ENCODE peak calls at places on chromosomes 7 and 10, in six cellular contexts. S, E, U, V, Z and Q are unnamed samples.
A peak's percentile ranks its signal among the peaks of the same experiment; 100 is the strongest.

GRCh38 chr7:127653396-127653795 is 1.4 kb downstream of the SND1 start:
- DNase-seq in E (no peak), Z (no peak), V (no peak), U (no peak), S (no peak), Q (no peak)

GRCh38 chr10:130226012-130226411 is 89.8 kb downstream of the GLRX3 start:
- DNase-seq in S (no peak), U (no peak), V (no peak), E (no peak), Z (no peak), Q (no peak)

GRCh38 chr10:122307669-122308486 is 36.8 kb downstream of the BTBD16 start:
- DNase-seq in V (peak; percentile 13), E (peak; percentile 87), U (peak; percentile 95), Z (peak; percentile 89), S (peak; percentile 82), Q (peak; percentile 95)

GRCh38 chr10:89838002-89838615 is 136.7 kb downstream of the KIF20B start:
- DNase-seq in Z (peak; percentile 8), E (no peak), S (no peak), U (no peak), V (no peak), Q (peak; percentile 67)

GRCh38 chr7:13852281-13852968 is 137.0 kb downstream of the ETV1 start:
- DNase-seq in E (no peak), Z (peak; percentile 54), V (no peak), S (no peak), U (peak; percentile 42), Q (no peak)

GRCh38 chr10:26222563-26222962 is 6.0 kb downstream of the GAD2 start:
- DNase-seq in V (peak; percentile 29), Z (no peak), E (no peak), S (no peak), U (no peak), Q (no peak)

GRCh38 chr7:118858651-118859149 is 634.2 kb downstream of the ANKRD7 start:
- DNase-seq in E (no peak), U (no peak), S (no peak), Z (no peak), V (no peak), Q (no peak)

GRCh38 chr10:43234471-43235041 is 32.3 kb downstream of the RASGEF1A start:
- DNase-seq in S (no peak), V (no peak), U (no peak), Z (no peak), E (no peak), Q (peak; percentile 66)

GRCh38 chr10:42975005-42975493 is 101.8 kb upstream of the RET start:
- DNase-seq in E (no peak), S (no peak), V (no peak), U (no peak), Z (no peak), Q (no peak)

GRCh38 chr7:105691692-105692564 is 110.6 kb upstream of the EFCAB10 start:
- DNase-seq in E (peak; percentile 93), Z (peak; percentile 97), U (no peak), S (peak; percentile 28), V (no peak), Q (peak; percentile 58)

GRCh38 chr10:80684217-80684616 is 146.5 kb downstream of the SH2D4B start:
- DNase-seq in U (peak; percentile 9), S (peak; percentile 76), V (peak; percentile 60), Z (peak; percentile 3), E (peak; percentile 13), Q (no peak)

GRCh38 chr10:29949411-29950011 is 109.9 kb downstream of the JCAD start:
- DNase-seq in E (peak; percentile 89), Z (peak; percentile 100), U (peak; percentile 95), V (no peak), S (no peak), Q (peak; percentile 88)

GRCh38 chr7:498678-499641 is 20.7 kb downstream of the PDGFA start:
- DNase-seq in Z (no peak), E (no peak), U (no peak), V (no peak), S (no peak), Q (peak; percentile 93)

GRCh38 chr7:98930464-98930863 is 52.1 kb downstream of the TRRAP start:
- DNase-seq in S (no peak), Z (no peak), U (no peak), E (no peak), V (no peak), Q (no peak)

GRCh38 chr10:6490594-6490993 is 89.5 kb downstream of the PRKCQ start:
- DNase-seq in Z (no peak), V (no peak), S (no peak), E (no peak), U (no peak), Q (no peak)

GRCh38 chr7:1823376-1824150 is 153.5 kb downstream of the ELFN1 start:
- DNase-seq in Z (no peak), E (no peak), S (no peak), U (no peak), V (no peak), Q (peak; percentile 65)

DNA sequence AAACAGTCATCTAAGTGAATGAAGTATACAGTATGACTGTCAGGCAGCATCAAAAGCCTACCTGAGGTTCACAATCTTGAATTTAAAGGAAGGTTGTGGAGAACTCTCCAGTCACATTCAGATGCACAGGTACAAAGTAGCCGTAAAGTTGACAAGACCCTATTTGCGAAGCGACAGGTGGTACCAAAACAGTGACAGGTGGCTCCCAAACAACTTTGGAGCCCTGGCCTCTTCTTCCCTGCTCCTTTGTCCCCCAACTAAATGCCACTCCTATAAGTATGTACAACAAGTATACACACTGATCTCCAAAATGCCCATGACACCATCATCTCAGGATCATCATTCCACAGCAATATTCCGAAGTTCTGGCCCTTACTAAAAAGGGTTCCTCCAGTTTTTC is 53.5 kb downstream of the USP6NL start:
- DNase-seq in E (no peak), Z (no peak), V (no peak), S (no peak), U (no peak), Q (no peak)
- H3K4me2 ChIP-seq in E (no peak overlapping the region), Z (no peak overlapping the region), V (no peak overlapping the region), S (no peak overlapping the region), U (no peak overlapping the region), Q (no peak overlapping the region)

GRCh38 chr7:41415473-41416207 is 287.2 kb downstream of the INHBA start:
- DNase-seq in E (no peak), S (no peak), V (no peak), Z (peak; percentile 35), U (no peak), Q (no peak)

GRCh38 chr7:41418337-41418736 is 284.6 kb downstream of the INHBA start:
- DNase-seq in E (peak; percentile 44), U (no peak), S (no peak), V (no peak), Z (no peak), Q (no peak)

GRCh38 chr7:41415051-41415450 is 287.8 kb downstream of the INHBA start:
- DNase-seq in S (no peak), U (no peak), Z (no peak), E (no peak), V (no peak), Q (no peak)

GRCh38 chr7:41420421-41420820 is 282.5 kb downstream of the INHBA start:
- DNase-seq in U (no peak), Z (peak; percentile 28), V (no peak), E (no peak), S (no peak), Q (no peak)

DNA sequence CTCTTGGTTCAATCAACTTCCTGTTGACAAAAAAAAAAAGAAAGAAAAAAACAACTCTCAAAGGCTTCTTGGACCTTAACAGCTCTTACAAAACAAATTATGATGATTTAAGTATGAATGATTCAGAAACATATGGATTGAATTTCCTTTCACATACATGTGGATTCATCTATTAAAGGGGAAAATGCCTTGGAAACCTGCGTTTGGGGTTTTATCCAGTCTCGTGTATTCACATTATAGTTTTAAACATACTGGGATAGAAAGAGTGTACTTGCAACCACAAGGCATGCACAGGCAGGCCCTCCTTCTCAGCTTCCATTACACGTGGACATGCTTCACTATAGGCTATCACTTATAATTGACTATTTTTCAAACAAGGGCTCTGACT is 286.7 kb downstream of the INHBA start:
- DNase-seq in S (no peak), Z (peak; percentile 8), V (no peak), U (no peak), E (no peak), Q (no peak)
- H3K9me3 ChIP-seq in S (no peaks in the 10 kb centered on the region), Z (no peaks in the 10 kb centered on the region), V (no peaks in the 10 kb centered on the region), U (no peaks in the 10 kb centered on the region), E (no peaks in the 10 kb centered on the region), Q (no peaks in the 10 kb centered on the region)

GRCh38 chr7:43589133-43589478 is 6.2 kb downstream of the STK17A start:
- DNase-seq in V (no peak), E (no peak), S (no peak), Z (no peak), U (no peak), Q (no peak)

GRCh38 chr7:43588477-43589132 is 5.7 kb downstream of the STK17A start:
- DNase-seq in V (no peak), Z (no peak), S (no peak), U (no peak), E (no peak), Q (no peak)

GRCh38 chr7:43585521-43585920 is 2.6 kb downstream of the STK17A start:
- DNase-seq in S (peak; percentile 51), Z (peak; percentile 90), E (peak; percentile 37), V (no peak), U (peak; percentile 87), Q (peak; percentile 82)

GRCh38 chr7:43584200-43584586 is 1.3 kb downstream of the STK17A start:
- DNase-seq in V (no peak), U (peak; percentile 90), E (peak; percentile 61), S (peak; percentile 61), Z (peak; percentile 87), Q (no peak)

DNA sequence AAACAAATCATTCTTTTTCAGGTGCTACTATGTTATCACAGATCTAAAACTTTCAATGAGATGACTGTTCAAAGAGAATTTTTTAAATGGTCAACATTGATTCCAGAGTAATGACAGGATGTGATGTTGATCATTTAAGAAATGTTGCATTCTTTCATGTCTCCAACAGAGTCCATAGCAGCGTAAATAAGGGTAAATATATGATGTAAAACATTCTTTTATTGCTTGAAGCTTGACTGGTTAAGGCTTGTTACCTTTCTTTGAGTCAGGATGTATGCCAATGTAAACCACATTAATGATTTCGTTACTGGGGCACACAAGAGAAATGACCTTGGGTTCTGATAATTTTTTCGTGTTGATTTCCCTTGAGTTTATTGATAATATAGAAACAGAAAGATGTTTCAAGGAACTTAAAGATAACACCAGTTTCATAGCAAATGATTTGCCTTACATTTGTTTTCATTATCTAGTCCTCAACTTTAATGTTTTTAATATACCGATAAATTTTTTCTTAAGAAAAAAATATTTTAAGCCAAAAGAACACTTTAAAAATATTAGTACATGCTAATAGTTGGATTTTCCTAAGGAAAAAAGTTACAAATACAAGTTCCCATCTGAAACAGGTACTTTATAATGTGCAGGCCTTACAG is 3.5 kb downstream of the STK17A start:
- DNase-seq in U (peak; percentile 69), E (peak; percentile 86), S (peak; percentile 24), Z (no peak), V (no peak), Q (peak; percentile 81)
- H3K4me3 ChIP-seq in U (peak overlapping the region; percentile 97), E (peak overlapping the region; percentile 95), S (peak overlapping the region; percentile 98), Z (peak overlapping the region; percentile 86), V (no peak overlapping the region), Q (peak overlapping the region; percentile 95)

DNA sequence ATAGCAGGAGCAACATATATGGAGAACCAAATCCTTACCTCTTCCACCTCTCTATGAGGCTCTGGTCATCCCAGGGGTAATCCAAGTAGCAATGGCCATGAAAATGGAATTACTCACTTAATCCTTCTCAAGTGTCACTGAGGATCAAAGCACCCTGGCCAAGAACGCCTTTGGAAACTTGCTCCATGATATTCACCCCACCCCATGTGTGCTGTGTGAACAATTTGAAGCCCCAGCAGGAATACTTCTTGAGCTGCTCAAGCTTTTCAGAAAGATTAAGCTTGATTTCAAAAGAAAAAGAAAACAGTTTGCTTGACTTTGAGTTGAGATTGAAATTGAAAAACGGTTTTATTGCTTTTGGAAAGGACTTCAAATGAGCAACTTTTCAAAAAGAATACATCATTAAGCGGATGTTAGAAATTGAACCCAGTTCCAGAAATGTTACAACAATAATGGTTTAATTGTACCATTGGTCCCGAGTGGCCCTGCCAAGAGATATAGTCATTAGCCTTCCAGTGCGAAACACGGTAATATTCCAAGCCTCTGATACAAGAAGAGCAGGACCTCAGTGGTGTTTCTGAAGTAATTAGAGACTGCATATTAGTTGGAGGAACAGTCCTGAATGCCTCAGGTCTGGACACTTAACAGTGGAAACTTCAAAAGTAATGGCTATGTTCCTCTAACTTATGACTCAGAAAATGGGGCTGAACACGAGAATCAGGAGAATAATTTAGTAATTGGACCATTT is 208.1 kb downstream of the NEBL start:
- DNase-seq in E (no peak), S (no peak), V (no peak), U (no peak), Z (no peak), Q (no peak)
- H3K4me2 ChIP-seq in E (no peak overlapping the region), S (no peak overlapping the region), V (no peak overlapping the region), U (no peak overlapping the region), Z (no peak overlapping the region), Q (no peak overlapping the region)